ENCODE peak calls at places on chromosomes 2 and 18, in ten cellular contexts. One of them, this sample, is unnamed.

GRCh38 chr2:204505488-204505887 is 39.8 kb upstream of the PARD3B start:
- DNase-seq in GM12865: no peak
- DNase-seq in astrocyte of the spinal cord: no peak
- DNase-seq in GM23338: no peak
- DNase-seq in CD8-positive, alpha-beta T cell: no peak
- DNase-seq in lower lobe of right lung: no peak
- DNase-seq in SK-N-SH: no peak
- DNase-seq in A549: no peak
- DNase-seq in heart right ventricle: no peak
- DNase-seq in fibroblast of pulmonary artery: no peak
- DNase-seq in this sample: peak

GRCh38 chr2:68879296-68879695 is 8.1 kb upstream of the BMP10 start:
- DNase-seq in lower lobe of right lung: no peak
- DNase-seq in heart right ventricle: no peak
- DNase-seq in CD8-positive, alpha-beta T cell: no peak
- DNase-seq in SK-N-SH: no peak
- DNase-seq in GM12865: no peak
- DNase-seq in astrocyte of the spinal cord: no peak
- DNase-seq in fibroblast of pulmonary artery: peak
- DNase-seq in A549: no peak
- DNase-seq in GM23338: no peak
- DNase-seq in this sample: peak

GRCh38 chr2:236109473-236109872 is 58.7 kb downstream of the GBX2 start:
- DNase-seq in lower lobe of right lung: no peak
- DNase-seq in heart right ventricle: no peak
- DNase-seq in astrocyte of the spinal cord: no peak
- DNase-seq in SK-N-SH: no peak
- DNase-seq in CD8-positive, alpha-beta T cell: no peak
- DNase-seq in fibroblast of pulmonary artery: no peak
- DNase-seq in GM23338: no peak
- DNase-seq in A549: no peak
- DNase-seq in GM12865: no peak
- DNase-seq in this sample: no peak

GRCh38 chr18:71115261-71115660 is 826.4 kb downstream of the SOCS6 start:
- DNase-seq in A549: no peak
- DNase-seq in GM23338: no peak
- DNase-seq in SK-N-SH: no peak
- DNase-seq in CD8-positive, alpha-beta T cell: no peak
- DNase-seq in GM12865: no peak
- DNase-seq in lower lobe of right lung: no peak
- DNase-seq in heart right ventricle: no peak
- DNase-seq in astrocyte of the spinal cord: no peak
- DNase-seq in fibroblast of pulmonary artery: no peak
- DNase-seq in this sample: no peak

GRCh38 chr18:25072205-25072604 is 279.8 kb downstream of the ZNF521 start:
- DNase-seq in A549: no peak
- DNase-seq in lower lobe of right lung: no peak
- DNase-seq in GM12865: no peak
- DNase-seq in GM23338: no peak
- DNase-seq in CD8-positive, alpha-beta T cell: no peak
- DNase-seq in SK-N-SH: no peak
- DNase-seq in astrocyte of the spinal cord: no peak
- DNase-seq in heart right ventricle: no peak
- DNase-seq in fibroblast of pulmonary artery: no peak
- DNase-seq in this sample: no peak

GRCh38 chr2:113117594-113118262 is 9.7 kb upstream of the IL1RN start:
- DNase-seq in astrocyte of the spinal cord: peak
- DNase-seq in CD8-positive, alpha-beta T cell: no peak
- DNase-seq in SK-N-SH: no peak
- DNase-seq in A549: no peak
- DNase-seq in lower lobe of right lung: peak
- DNase-seq in fibroblast of pulmonary artery: peak
- DNase-seq in GM12865: no peak
- DNase-seq in GM23338: no peak
- DNase-seq in heart right ventricle: no peak
- DNase-seq in this sample: peak

GRCh38 chr2:239348563-239349447 is 52.0 kb downstream of the HDAC4 start:
- DNase-seq in A549: no peak
- DNase-seq in lower lobe of right lung: no peak
- DNase-seq in heart right ventricle: no peak
- DNase-seq in GM23338: no peak
- DNase-seq in fibroblast of pulmonary artery: no peak
- DNase-seq in CD8-positive, alpha-beta T cell: no peak
- DNase-seq in astrocyte of the spinal cord: peak
- DNase-seq in GM12865: no peak
- DNase-seq in SK-N-SH: peak
- DNase-seq in this sample: peak

GRCh38 chr2:173972636-173973035 is 7.5 kb upstream of the SP3 start:
- DNase-seq in GM12865: no peak
- DNase-seq in SK-N-SH: no peak
- DNase-seq in heart right ventricle: no peak
- DNase-seq in lower lobe of right lung: no peak
- DNase-seq in A549: no peak
- DNase-seq in fibroblast of pulmonary artery: no peak
- DNase-seq in astrocyte of the spinal cord: no peak
- DNase-seq in GM23338: no peak
- DNase-seq in CD8-positive, alpha-beta T cell: no peak
- DNase-seq in this sample: no peak

GRCh38 chr2:197198890-197199289 is 111.7 kb downstream of the ANKRD44 start:
- DNase-seq in astrocyte of the spinal cord: no peak
- DNase-seq in CD8-positive, alpha-beta T cell: peak
- DNase-seq in heart right ventricle: peak
- DNase-seq in A549: no peak
- DNase-seq in GM12865: peak
- DNase-seq in lower lobe of right lung: peak
- DNase-seq in fibroblast of pulmonary artery: peak
- DNase-seq in GM23338: no peak
- DNase-seq in SK-N-SH: peak
- DNase-seq in this sample: no peak

GRCh38 chr2:231100990-231101389 is 23.9 kb downstream of the HTR2B start:
- DNase-seq in CD8-positive, alpha-beta T cell: no peak
- DNase-seq in heart right ventricle: no peak
- DNase-seq in fibroblast of pulmonary artery: no peak
- DNase-seq in GM23338: no peak
- DNase-seq in GM12865: no peak
- DNase-seq in lower lobe of right lung: no peak
- DNase-seq in SK-N-SH: no peak
- DNase-seq in astrocyte of the spinal cord: no peak
- DNase-seq in A549: no peak
- DNase-seq in this sample: no peak

GRCh38 chr2:3665886-3666612 is 8.0 kb downstream of the ALLC start:
- DNase-seq in heart right ventricle: no peak
- DNase-seq in lower lobe of right lung: no peak
- DNase-seq in SK-N-SH: no peak
- DNase-seq in CD8-positive, alpha-beta T cell: no peak
- DNase-seq in A549: no peak
- DNase-seq in astrocyte of the spinal cord: no peak
- DNase-seq in GM12865: no peak
- DNase-seq in fibroblast of pulmonary artery: no peak
- DNase-seq in GM23338: no peak
- DNase-seq in this sample: no peak
- H3K4me3 ChIP-seq in heart right ventricle: no peak
- H3K4me3 ChIP-seq in lower lobe of right lung: no peak
- H3K4me3 ChIP-seq in SK-N-SH: no peak
- H3K4me3 ChIP-seq in CD8-positive, alpha-beta T cell: no peak
- H3K4me3 ChIP-seq in A549: no peak
- H3K4me3 ChIP-seq in astrocyte of the spinal cord: no peak
- H3K4me3 ChIP-seq in GM12865: no peak
- H3K4me3 ChIP-seq in fibroblast of pulmonary artery: no peak
- H3K4me3 ChIP-seq in GM23338: no peak
- H3K4me3 ChIP-seq in this sample: no peak

GRCh38 chr2:170535552-170535951 is 179.6 kb upstream of the SP5 start:
- DNase-seq in heart right ventricle: no peak
- DNase-seq in A549: no peak
- DNase-seq in SK-N-SH: no peak
- DNase-seq in CD8-positive, alpha-beta T cell: no peak
- DNase-seq in GM12865: no peak
- DNase-seq in fibroblast of pulmonary artery: no peak
- DNase-seq in lower lobe of right lung: no peak
- DNase-seq in GM23338: no peak
- DNase-seq in astrocyte of the spinal cord: no peak
- DNase-seq in this sample: no peak
- TF ChIP-seq CTCF in heart right ventricle: no peak
- TF ChIP-seq CTCF in A549: no peak
- TF ChIP-seq CTCF in SK-N-SH: no peak
- TF ChIP-seq CTCF in CD8-positive, alpha-beta T cell: no peak
- TF ChIP-seq CTCF in GM12865: no peak
- TF ChIP-seq CTCF in fibroblast of pulmonary artery: no peak
- TF ChIP-seq CTCF in lower lobe of right lung: no peak
- TF ChIP-seq CTCF in GM23338: no peak
- TF ChIP-seq CTCF in astrocyte of the spinal cord: no peak
- TF ChIP-seq CTCF in this sample: no peak

GRCh38 chr2:88597168-88597567 is 30.1 kb downstream of the EIF2AK3 start:
- DNase-seq in A549: no peak
- DNase-seq in fibroblast of pulmonary artery: no peak
- DNase-seq in astrocyte of the spinal cord: no peak
- DNase-seq in SK-N-SH: no peak
- DNase-seq in heart right ventricle: no peak
- DNase-seq in GM12865: no peak
- DNase-seq in GM23338: no peak
- DNase-seq in lower lobe of right lung: no peak
- DNase-seq in CD8-positive, alpha-beta T cell: no peak
- DNase-seq in this sample: no peak

GRCh38 chr2:88601302-88601701 is 26.0 kb downstream of the EIF2AK3 start:
- DNase-seq in GM12865: no peak
- DNase-seq in SK-N-SH: peak
- DNase-seq in astrocyte of the spinal cord: no peak
- DNase-seq in fibroblast of pulmonary artery: peak
- DNase-seq in GM23338: no peak
- DNase-seq in CD8-positive, alpha-beta T cell: no peak
- DNase-seq in heart right ventricle: no peak
- DNase-seq in lower lobe of right lung: no peak
- DNase-seq in A549: no peak
- DNase-seq in this sample: peak

GRCh38 chr2:88602022-88602421 is 25.2 kb downstream of the EIF2AK3 start:
- DNase-seq in lower lobe of right lung: no peak
- DNase-seq in CD8-positive, alpha-beta T cell: no peak
- DNase-seq in heart right ventricle: no peak
- DNase-seq in GM12865: no peak
- DNase-seq in astrocyte of the spinal cord: no peak
- DNase-seq in GM23338: no peak
- DNase-seq in fibroblast of pulmonary artery: no peak
- DNase-seq in A549: no peak
- DNase-seq in SK-N-SH: no peak
- DNase-seq in this sample: no peak

GRCh38 chr2:88600038-88600465 is 27.2 kb downstream of the EIF2AK3 start:
- DNase-seq in SK-N-SH: peak
- DNase-seq in astrocyte of the spinal cord: peak
- DNase-seq in GM23338: peak
- DNase-seq in GM12865: peak
- DNase-seq in A549: peak
- DNase-seq in heart right ventricle: no peak
- DNase-seq in fibroblast of pulmonary artery: peak
- DNase-seq in CD8-positive, alpha-beta T cell: no peak
- DNase-seq in lower lobe of right lung: no peak
- DNase-seq in this sample: peak

GRCh38 chr2:88599527-88599926 is 27.7 kb downstream of the EIF2AK3 start:
- DNase-seq in fibroblast of pulmonary artery: no peak
- DNase-seq in GM23338: no peak
- DNase-seq in GM12865: no peak
- DNase-seq in A549: no peak
- DNase-seq in SK-N-SH: no peak
- DNase-seq in CD8-positive, alpha-beta T cell: no peak
- DNase-seq in heart right ventricle: no peak
- DNase-seq in astrocyte of the spinal cord: no peak
- DNase-seq in lower lobe of right lung: no peak
- DNase-seq in this sample: no peak
- H3K4me3 ChIP-seq in fibroblast of pulmonary artery: no peak
- H3K4me3 ChIP-seq in GM23338: no peak
- H3K4me3 ChIP-seq in GM12865: no peak
- H3K4me3 ChIP-seq in A549: no peak
- H3K4me3 ChIP-seq in SK-N-SH: no peak
- H3K4me3 ChIP-seq in CD8-positive, alpha-beta T cell: no peak
- H3K4me3 ChIP-seq in heart right ventricle: peak
- H3K4me3 ChIP-seq in astrocyte of the spinal cord: no peak
- H3K4me3 ChIP-seq in lower lobe of right lung: no peak
- H3K4me3 ChIP-seq in this sample: no peak

GRCh38 chr2:54728669-54729120 is 5.2 kb downstream of the EML6 start:
- DNase-seq in SK-N-SH: no peak
- DNase-seq in lower lobe of right lung: no peak
- DNase-seq in GM12865: no peak
- DNase-seq in CD8-positive, alpha-beta T cell: no peak
- DNase-seq in fibroblast of pulmonary artery: peak
- DNase-seq in GM23338: no peak
- DNase-seq in astrocyte of the spinal cord: peak
- DNase-seq in A549: peak
- DNase-seq in heart right ventricle: no peak
- DNase-seq in this sample: peak
- TF ChIP-seq CTCF in SK-N-SH: peak
- TF ChIP-seq CTCF in lower lobe of right lung: no peak
- TF ChIP-seq CTCF in GM12865: no peak
- TF ChIP-seq CTCF in CD8-positive, alpha-beta T cell: no peak
- TF ChIP-seq CTCF in fibroblast of pulmonary artery: no peak
- TF ChIP-seq CTCF in GM23338: no peak
- TF ChIP-seq CTCF in astrocyte of the spinal cord: peak
- TF ChIP-seq CTCF in A549: peak
- TF ChIP-seq CTCF in heart right ventricle: no peak
- TF ChIP-seq CTCF in this sample: no peak

DNA sequence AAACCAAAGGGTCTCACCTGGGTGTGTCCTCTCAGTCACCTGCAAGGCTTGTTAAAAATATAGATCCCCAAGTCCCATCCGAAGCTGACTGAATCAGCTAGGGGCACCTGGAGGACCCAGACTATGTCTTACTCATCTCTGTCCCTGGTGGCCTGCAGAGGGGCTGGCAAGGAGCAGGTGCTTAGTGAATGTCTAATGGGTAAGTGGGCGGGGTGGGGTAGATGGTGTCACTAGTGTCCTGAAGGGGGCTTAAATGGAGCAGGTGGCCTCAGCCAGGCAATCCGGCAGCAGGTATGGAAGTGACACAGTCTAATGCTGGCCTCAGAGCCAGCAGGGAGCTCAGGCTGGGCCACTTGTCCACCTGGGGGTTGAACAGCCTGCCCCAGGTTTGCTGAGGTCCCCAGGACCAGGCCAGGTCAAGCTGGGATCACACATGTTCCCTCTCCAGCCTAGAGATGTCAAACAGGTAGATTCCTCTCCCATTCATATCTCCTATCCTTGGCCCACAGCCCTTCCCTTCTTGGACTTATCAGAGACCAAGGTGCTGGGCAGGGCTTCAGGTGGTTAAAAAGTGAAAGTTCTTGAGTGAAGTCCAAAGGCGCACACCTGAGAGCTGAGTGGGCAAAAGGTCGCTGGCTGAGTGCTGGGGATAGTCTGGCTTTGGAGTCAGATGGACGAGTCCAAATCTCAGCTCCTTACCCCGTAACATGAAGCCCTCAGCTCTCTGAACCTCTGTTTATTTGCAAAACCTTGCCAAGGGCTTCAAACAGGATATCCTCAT is 1.6 kb downstream of the STEAP3 start:
- DNase-seq in SK-N-SH: no peak
- DNase-seq in lower lobe of right lung: no peak
- DNase-seq in astrocyte of the spinal cord: no peak
- DNase-seq in heart right ventricle: no peak
- DNase-seq in GM23338: peak
- DNase-seq in GM12865: peak
- DNase-seq in A549: peak
- DNase-seq in CD8-positive, alpha-beta T cell: no peak
- DNase-seq in fibroblast of pulmonary artery: no peak
- DNase-seq in this sample: no peak
- H3K4me3 ChIP-seq in SK-N-SH: no peak
- H3K4me3 ChIP-seq in lower lobe of right lung: no peak
- H3K4me3 ChIP-seq in astrocyte of the spinal cord: peak
- H3K4me3 ChIP-seq in heart right ventricle: no peak
- H3K4me3 ChIP-seq in GM23338: no peak
- H3K4me3 ChIP-seq in GM12865: no peak
- H3K4me3 ChIP-seq in A549: no peak
- H3K4me3 ChIP-seq in CD8-positive, alpha-beta T cell: no peak
- H3K4me3 ChIP-seq in fibroblast of pulmonary artery: no peak
- H3K4me3 ChIP-seq in this sample: no peak